ENCODE peak calls at places on chromosomes 7 and 10, in eight cellular contexts. One of them, this sample, is unnamed. For H3K4me1, the result is how much of the 10 kb centered on the place peaks cover.

GRCh38 chr10:69506834-69507643 is 55.8 kb downstream of the TSPAN15 start:
- DNase-seq in A549: no peak
- DNase-seq in ovary: no peak
- DNase-seq in prostate gland: no peak
- DNase-seq in sigmoid colon: peak
- DNase-seq in uterus: no peak
- DNase-seq in GM12878: no peak
- DNase-seq in right lobe of liver: peak
- DNase-seq in this sample: no peak

GRCh38 chr10:67256984-67257383 is 331.1 kb downstream of the LRRTM3 start:
- DNase-seq in A549: no peak
- DNase-seq in ovary: no peak
- DNase-seq in prostate gland: no peak
- DNase-seq in sigmoid colon: no peak
- DNase-seq in uterus: no peak
- DNase-seq in GM12878: no peak
- DNase-seq in right lobe of liver: no peak
- DNase-seq in this sample: no peak

GRCh38 chr7:47375590-47375989 is 206.3 kb downstream of the TNS3 start:
- DNase-seq in A549: no peak
- DNase-seq in ovary: no peak
- DNase-seq in prostate gland: no peak
- DNase-seq in sigmoid colon: peak
- DNase-seq in uterus: no peak
- DNase-seq in GM12878: no peak
- DNase-seq in right lobe of liver: no peak
- DNase-seq in this sample: no peak

GRCh38 chr10:4280481-4281206 is 495.6 kb upstream of the KLF6 start:
- DNase-seq in A549: no peak
- DNase-seq in ovary: no peak
- DNase-seq in prostate gland: peak
- DNase-seq in sigmoid colon: no peak
- DNase-seq in uterus: no peak
- DNase-seq in GM12878: no peak
- DNase-seq in right lobe of liver: no peak
- DNase-seq in this sample: no peak

GRCh38 chr7:155236386-155236785 is 61.3 kb upstream of the INSIG1 start:
- DNase-seq in A549: no peak
- DNase-seq in ovary: no peak
- DNase-seq in prostate gland: no peak
- DNase-seq in sigmoid colon: peak
- DNase-seq in uterus: no peak
- DNase-seq in GM12878: no peak
- DNase-seq in right lobe of liver: no peak
- DNase-seq in this sample: no peak

GRCh38 chr7:36224916-36225858 is 72.1 kb downstream of the EEPD1 start:
- DNase-seq in A549: no peak
- DNase-seq in ovary: no peak
- DNase-seq in prostate gland: no peak
- DNase-seq in sigmoid colon: no peak
- DNase-seq in uterus: no peak
- DNase-seq in GM12878: no peak
- DNase-seq in right lobe of liver: no peak
- DNase-seq in this sample: no peak

GRCh38 chr7:84092207-84092606 is 102.4 kb downstream of the SEMA3A start:
- DNase-seq in A549: no peak
- DNase-seq in ovary: no peak
- DNase-seq in prostate gland: no peak
- DNase-seq in sigmoid colon: no peak
- DNase-seq in uterus: no peak
- DNase-seq in GM12878: no peak
- DNase-seq in right lobe of liver: no peak
- DNase-seq in this sample: no peak

GRCh38 chr10:132735923-132736391 is 50.0 kb downstream of the NKX6-2 start:
- DNase-seq in A549: no peak
- DNase-seq in ovary: no peak
- DNase-seq in prostate gland: no peak
- DNase-seq in sigmoid colon: no peak
- DNase-seq in uterus: no peak
- DNase-seq in GM12878: no peak
- DNase-seq in right lobe of liver: no peak
- DNase-seq in this sample: no peak

GRCh38 chr7:67610897-67611296 is 614.3 kb downstream of the TYW1 start:
- DNase-seq in A549: no peak
- DNase-seq in ovary: no peak
- DNase-seq in prostate gland: no peak
- DNase-seq in sigmoid colon: no peak
- DNase-seq in uterus: no peak
- DNase-seq in GM12878: no peak
- DNase-seq in right lobe of liver: no peak
- DNase-seq in this sample: no peak

GRCh38 chr10:69360485-69361302 is 56.0 kb downstream of the TACR2 start:
- DNase-seq in A549: peak
- DNase-seq in ovary: peak
- DNase-seq in prostate gland: peak
- DNase-seq in sigmoid colon: peak
- DNase-seq in uterus: peak
- DNase-seq in GM12878: no peak
- DNase-seq in right lobe of liver: no peak
- DNase-seq in this sample: peak

GRCh38 chr10:28575852-28576251 is 42.9 kb downstream of the WAC start:
- DNase-seq in A549: no peak
- DNase-seq in ovary: no peak
- DNase-seq in prostate gland: no peak
- DNase-seq in sigmoid colon: no peak
- DNase-seq in uterus: no peak
- DNase-seq in GM12878: no peak
- DNase-seq in right lobe of liver: no peak
- DNase-seq in this sample: no peak
- H3K4me1 ChIP-seq in A549: under half
- H3K4me1 ChIP-seq in ovary: under half
- H3K4me1 ChIP-seq in prostate gland: under half
- H3K4me1 ChIP-seq in sigmoid colon: half or more
- H3K4me1 ChIP-seq in uterus: under half
- H3K4me1 ChIP-seq in GM12878: under half
- H3K4me1 ChIP-seq in right lobe of liver: under half
- H3K4me1 ChIP-seq in this sample: under half

GRCh38 chr7:149569025-149569725 is 71.6 kb upstream of the ZNF746 start:
- DNase-seq in A549: no peak
- DNase-seq in ovary: no peak
- DNase-seq in prostate gland: no peak
- DNase-seq in sigmoid colon: no peak
- DNase-seq in uterus: no peak
- DNase-seq in GM12878: no peak
- DNase-seq in right lobe of liver: no peak
- DNase-seq in this sample: no peak

GRCh38 chr7:149573519-149573918 is 75.9 kb upstream of the ZNF746 start:
- DNase-seq in A549: no peak
- DNase-seq in ovary: no peak
- DNase-seq in prostate gland: no peak
- DNase-seq in sigmoid colon: no peak
- DNase-seq in uterus: no peak
- DNase-seq in GM12878: no peak
- DNase-seq in right lobe of liver: no peak
- DNase-seq in this sample: no peak

GRCh38 chr7:149568218-149568617 is 70.6 kb upstream of the ZNF746 start:
- DNase-seq in A549: no peak
- DNase-seq in ovary: no peak
- DNase-seq in prostate gland: no peak
- DNase-seq in sigmoid colon: no peak
- DNase-seq in uterus: no peak
- DNase-seq in GM12878: no peak
- DNase-seq in right lobe of liver: no peak
- DNase-seq in this sample: no peak

GRCh38 chr7:149570784-149571183 is 73.2 kb upstream of the ZNF746 start:
- DNase-seq in A549: no peak
- DNase-seq in ovary: no peak
- DNase-seq in prostate gland: no peak
- DNase-seq in sigmoid colon: no peak
- DNase-seq in uterus: no peak
- DNase-seq in GM12878: no peak
- DNase-seq in right lobe of liver: no peak
- DNase-seq in this sample: peak

GRCh38 chr7:149569726-149570422 is 72.3 kb upstream of the ZNF746 start:
- DNase-seq in A549: no peak
- DNase-seq in ovary: no peak
- DNase-seq in prostate gland: no peak
- DNase-seq in sigmoid colon: no peak
- DNase-seq in uterus: no peak
- DNase-seq in GM12878: no peak
- DNase-seq in right lobe of liver: no peak
- DNase-seq in this sample: no peak
- TF ChIP-seq POLR2A in A549: no peak
- TF ChIP-seq POLR2A in ovary: no peak
- TF ChIP-seq POLR2A in prostate gland: no peak
- TF ChIP-seq POLR2A in sigmoid colon: no peak
- TF ChIP-seq POLR2A in uterus: no peak
- TF ChIP-seq POLR2A in GM12878: no peak
- TF ChIP-seq POLR2A in right lobe of liver: no peak
- TF ChIP-seq POLR2A in this sample: no peak

GRCh38 chr10:124792998-124793352 is 1.3 kb upstream of the EEF1AKMT2 start:
- DNase-seq in A549: no peak
- DNase-seq in ovary: no peak
- DNase-seq in prostate gland: no peak
- DNase-seq in sigmoid colon: no peak
- DNase-seq in uterus: no peak
- DNase-seq in GM12878: no peak
- DNase-seq in right lobe of liver: no peak
- DNase-seq in this sample: no peak

GRCh38 chr10:124791378-124792348 is at the start of gene EEF1AKMT2:
- DNase-seq in A549: peak
- DNase-seq in ovary: peak
- DNase-seq in prostate gland: peak
- DNase-seq in sigmoid colon: peak
- DNase-seq in uterus: peak
- DNase-seq in GM12878: peak
- DNase-seq in right lobe of liver: peak
- DNase-seq in this sample: peak
- TF ChIP-seq CTCF in A549: peak
- TF ChIP-seq CTCF in ovary: peak
- TF ChIP-seq CTCF in prostate gland: peak
- TF ChIP-seq CTCF in sigmoid colon: peak
- TF ChIP-seq CTCF in uterus: peak
- TF ChIP-seq CTCF in GM12878: no peak
- TF ChIP-seq CTCF in right lobe of liver: peak
- TF ChIP-seq CTCF in this sample: peak

GRCh38 chr10:78177013-78177370 is 143.3 kb downstream of the RPS24 start:
- DNase-seq in A549: no peak
- DNase-seq in ovary: no peak
- DNase-seq in prostate gland: no peak
- DNase-seq in sigmoid colon: no peak
- DNase-seq in uterus: no peak
- DNase-seq in GM12878: no peak
- DNase-seq in right lobe of liver: no peak
- DNase-seq in this sample: no peak
- H3K4me1 ChIP-seq in A549: under half
- H3K4me1 ChIP-seq in ovary: under half
- H3K4me1 ChIP-seq in prostate gland: under half
- H3K4me1 ChIP-seq in sigmoid colon: under half
- H3K4me1 ChIP-seq in uterus: under half
- H3K4me1 ChIP-seq in GM12878: under half
- H3K4me1 ChIP-seq in right lobe of liver: under half
- H3K4me1 ChIP-seq in this sample: under half

This sample was measured in thyroid gland.